ENCODE peak calls at places on chromosomes 6 and 20, in four cellular contexts. T, U, L and J are unnamed samples.

GRCh38 chr6:62803094-62803493 is 408.2 kb upstream of the FKBP1C start:
- DNase-seq in T (no peak), L (no peak), U (no peak), J (no peak)

GRCh38 chr20:51525241-51526104 is 17.0 kb downstream of the NFATC2 start:
- DNase-seq in T (peak), U (no peak), L (no peak), J (peak)

GRCh38 chr6:140537834-140538680 is 1163.6 kb upstream of the CITED2 start:
- DNase-seq in U (no peak), T (no peak), L (no peak), J (no peak)

GRCh38 chr6:52286798-52287432 is 2.4 kb upstream of the MCM3 start:
- DNase-seq in U (no peak), L (no peak), T (peak), J (no peak)

GRCh38 chr6:129164032-129164431 is 281.1 kb downstream of the LAMA2 start:
- DNase-seq in T (no peak), L (no peak), U (no peak), J (no peak)

GRCh38 chr20:52160805-52161204 is 30.8 kb downstream of the ZFP64 start:
- DNase-seq in L (no peak), T (no peak), U (no peak), J (no peak)

GRCh38 chr6:44126320-44127149 is 717 bp downstream of the MRPL14 start:
- DNase-seq in U (peak), T (peak), L (peak), J (peak)

GRCh38 chr20:31566658-31567379 is 38.3 kb upstream of the ID1 start:
- DNase-seq in T (no peak), L (no peak), U (no peak), J (no peak)

GRCh38 chr6:141415896-141416295 is 716.8 kb upstream of the GJE1 start:
- DNase-seq in T (no peak), L (no peak), U (no peak), J (no peak)

GRCh38 chr6:16130932-16131387 is 2.1 kb downstream of the MYLIP start:
- DNase-seq in T (peak), L (peak), U (peak), J (peak)

GRCh38 chr6:137571854-137572253 is 77.7 kb upstream of the OLIG3 start:
- DNase-seq in L (no peak), T (peak), U (peak), J (peak)

GRCh38 chr20:54879393-54879792 is 404.0 kb downstream of the DOK5 start:
- DNase-seq in T (no peak), U (no peak), L (no peak), J (no peak)

GRCh38 chr6:150196942-150197745 is 54.3 kb downstream of the PPP1R14C start:
- DNase-seq in T (no peak), L (no peak), U (no peak), J (no peak)

GRCh38 chr6:131828946-131829345 is 21.1 kb downstream of the ENPP1 start:
- DNase-seq in U (no peak), T (no peak), L (no peak), J (no peak)

GRCh38 chr20:22597303-22597702 is 12.9 kb upstream of the FOXA2 start:
- DNase-seq in T (no peak), U (no peak), L (no peak), J (no peak)

GRCh38 chr6:7196685-7197283 is 89.0 kb downstream of the RREB1 start:
- DNase-seq in L (no peak), T (peak), U (no peak), J (no peak)

GRCh38 chr6:1363729-1364572 is 25.4 kb upstream of the FOXF2 start:
- DNase-seq in U (no peak), T (peak), L (no peak), J (peak)

GRCh38 chr20:839015-839414 is 5.5 kb downstream of the FAM110A start:
- DNase-seq in L (no peak), T (no peak), U (no peak), J (no peak)

GRCh38 chr6:105453968-105454367 is 51.1 kb upstream of the PREP start:
- DNase-seq in T (no peak), L (no peak), U (no peak), J (no peak)

GRCh38 chr20:21709535-21709904 is 4.1 kb downstream of the PAX1 start:
- DNase-seq in L (no peak), T (no peak), U (no peak), J (no peak)

GRCh38 chr20:61083431-61083830 is 168.6 kb upstream of the CDH4 start:
- DNase-seq in T (no peak), L (no peak), U (no peak), J (no peak)

GRCh38 chr6:5718231-5718947 is 288.3 kb downstream of the NRN1 start:
- DNase-seq in T (no peak), L (no peak), U (no peak), J (peak)

GRCh38 chr6:155050311-155050710 is 55.2 kb downstream of the TIAM2 start:
- DNase-seq in U (peak), T (no peak), L (peak), J (no peak)

GRCh38 chr20:64035933-64036345 is at the start of gene C20orf204:
- DNase-seq in T (no peak), U (no peak), L (no peak), J (no peak)

GRCh38 chr6:67722861-67723261 is 912.2 kb upstream of the ADGRB3 start:
- DNase-seq in U (no peak), L (no peak), T (no peak), J (no peak)

GRCh38 chr20:24693466-24694156 is 224.2 kb downstream of the SYNDIG1 start:
- DNase-seq in T (no peak), L (no peak), U (no peak), J (no peak)

GRCh38 chr20:48620112-48620485 is 207.7 kb downstream of the PREX1 start:
- DNase-seq in U (no peak), L (no peak), T (no peak), J (no peak)

GRCh38 chr20:56710577-56711465 is 81.7 kb downstream of the TFAP2C start:
- DNase-seq in T (no peak), L (no peak), U (no peak), J (no peak)

GRCh38 chr6:64230530-64230929 is 594.9 kb downstream of the PHF3 start:
- DNase-seq in T (no peak), U (no peak), L (no peak), J (no peak)

GRCh38 chr20:873875-874607 is 40.5 kb downstream of the FAM110A start:
- DNase-seq in U (no peak), T (no peak), L (no peak), J (no peak)

GRCh38 chr6:87756858-87757257 is 54.8 kb upstream of the AKIRIN2 start:
- DNase-seq in U (peak), L (peak), T (peak), J (peak)

GRCh38 chr20:53939554-53940355 is 130.6 kb downstream of the BCAS1 start:
- DNase-seq in L (peak), T (peak), U (no peak), J (peak)

GRCh38 chr20:50256577-50256976 is 65.9 kb downstream of the CEBPB start:
- DNase-seq in U (no peak), T (no peak), L (no peak), J (no peak)

GRCh38 chr6:118890997-118891790 is 2.8 kb upstream of the ASF1A start:
- DNase-seq in U (no peak), T (no peak), L (no peak), J (peak)

GRCh38 chr6:136324981-136325380 is 35.3 kb upstream of the BCLAF1 start:
- DNase-seq in L (no peak), T (no peak), U (no peak), J (no peak)

GRCh38 chr6:128069180-128069579 is 168.3 kb upstream of the THEMIS start:
- DNase-seq in L (no peak), U (no peak), T (no peak), J (no peak)

GRCh38 chr6:12266571-12266970 is 23.6 kb upstream of the EDN1 start:
- DNase-seq in U (no peak), L (no peak), T (no peak), J (peak)

GRCh38 chr6:132202569-132202968 is 198.7 kb downstream of the MOXD1 start:
- DNase-seq in T (no peak), L (no peak), U (no peak), J (no peak)

GRCh38 chr6:45450801-45451200 is 73.1 kb upstream of the SUPT3H start:
- DNase-seq in L (no peak), U (no peak), T (no peak), J (no peak)

GRCh38 chr6:45450132-45450531 is 72.4 kb upstream of the SUPT3H start:
- DNase-seq in L (no peak), U (no peak), T (no peak), J (no peak)

GRCh38 chr6:45455408-45455807 is 77.7 kb upstream of the SUPT3H start:
- DNase-seq in T (no peak), U (no peak), L (no peak), J (no peak)

GRCh38 chr6:45457141-45457540 is 79.4 kb upstream of the SUPT3H start:
- DNase-seq in T (no peak), L (no peak), U (no peak), J (no peak)

DNA sequence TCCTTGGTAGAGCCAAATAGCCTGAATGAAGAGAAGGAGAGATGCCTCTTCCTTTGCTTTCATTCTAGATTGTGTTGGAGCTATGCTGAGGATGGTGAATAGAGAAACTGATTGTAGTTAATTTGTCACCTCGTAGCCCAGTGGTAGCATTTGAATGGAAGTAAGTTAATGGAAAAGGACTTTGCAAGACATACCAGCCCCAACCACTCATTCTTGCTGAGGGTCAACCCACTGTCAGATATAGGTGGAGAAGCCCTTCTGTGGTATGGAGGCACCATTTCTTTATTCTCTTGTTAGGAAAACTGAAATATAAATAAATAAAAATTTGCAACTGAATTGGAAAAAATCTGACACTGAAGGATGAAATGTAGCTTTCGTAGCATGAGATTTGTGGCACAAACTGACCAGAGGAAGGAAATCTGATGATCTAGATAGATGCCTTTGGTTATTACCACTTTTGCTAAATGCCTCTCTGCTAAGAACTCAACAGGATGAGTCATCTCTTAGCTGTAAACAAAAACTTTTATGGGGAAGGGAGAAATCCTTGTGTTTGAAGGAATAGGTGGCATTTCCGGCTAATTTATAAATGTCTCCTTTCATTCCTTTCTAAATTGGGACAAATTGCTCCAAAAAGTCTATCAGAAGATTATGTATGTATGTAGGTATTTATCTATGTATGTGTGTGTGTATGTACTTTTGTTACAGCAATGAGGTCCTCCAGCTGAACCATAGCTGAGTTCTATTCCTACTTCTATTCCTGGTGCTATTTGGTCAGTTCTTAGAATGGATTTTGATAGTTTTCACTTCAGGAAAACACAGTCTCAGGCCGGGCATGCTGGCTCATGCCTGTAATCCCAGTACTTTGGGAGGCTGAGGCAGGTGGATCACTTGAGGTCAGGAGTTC is 76.5 kb upstream of the SUPT3H start:
- DNase-seq in L (no peak), T (no peak), U (no peak), J (no peak)
- TF ChIP-seq SPI1 in L (no peak), T (no peak), U (no peak), J (no peak)

GRCh38 chr20:34705008-34705382 is 851 bp downstream of the TP53INP2 start:
- DNase-seq in L (no peak), T (no peak), U (no peak), J (no peak)
- TF ChIP-seq POLR2AphosphoS5 in L (no peak), T (no peak), U (no peak), J (no peak)

DNA sequence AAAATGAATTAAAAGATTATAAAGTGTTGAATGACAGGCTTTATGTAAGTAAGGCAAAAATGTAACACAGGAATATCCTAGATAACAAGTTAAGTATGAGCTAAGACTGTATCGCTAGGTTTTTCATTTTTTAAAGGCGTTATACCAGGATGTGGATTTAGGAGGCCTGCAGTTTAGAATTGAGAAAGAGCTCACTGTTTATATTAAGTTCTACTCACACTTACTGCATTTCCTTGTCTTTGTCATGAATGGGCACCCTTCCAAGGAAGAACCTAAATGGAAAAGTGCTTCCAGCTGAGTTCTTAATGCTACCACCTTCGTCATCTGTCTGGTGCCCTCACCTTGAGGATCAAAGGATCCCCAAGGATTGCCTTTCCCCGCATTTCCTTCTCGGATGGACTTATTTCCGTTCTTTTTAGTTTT is 148.7 kb downstream of the SOX4 start:
- DNase-seq in L (no peak), U (no peak), T (no peak), J (no peak)
- TF ChIP-seq SPI1 in L (no peak), U (no peak), T (no peak), J (no peak)

GRCh38 chr6:143804835-143805239 is 38.3 kb upstream of the LTV1 start:
- DNase-seq in T (peak), L (no peak), U (no peak), J (no peak)
- TF ChIP-seq POLR2AphosphoS5 in T (peak), L (no peak), U (no peak), J (no peak)